ENCODE peak calls at places on chromosome 4, in seven cellular contexts. U, O, Z, E, F, X and W are unnamed samples.
A peak's percentile ranks its signal among the peaks of the same experiment; 100 is the strongest.

GRCh38 chr4:13984996-13985780 is 357.7 kb upstream of the BOD1L1 start:
- DNase-seq in U (no peak), O (no peak), Z (no peak), E (peak; percentile 27), F (no peak), X (no peak), W (no peak)

GRCh38 chr4:152309418-152309817 is 226.5 kb downstream of the FBXW7 start:
- DNase-seq in U (no peak), O (no peak), Z (no peak), E (no peak), F (peak; percentile 57), X (no peak), W (no peak)

GRCh38 chr4:113815826-113816225 is 54.3 kb upstream of the CAMK2D start:
- DNase-seq in U (no peak), O (no peak), Z (no peak), E (no peak), F (no peak), X (no peak), W (no peak)

GRCh38 chr4:183863155-183863825 is 41.8 kb upstream of the STOX2 start:
- DNase-seq in U (no peak), O (no peak), Z (no peak), E (no peak), F (no peak), X (no peak), W (no peak)

GRCh38 chr4:24659241-24659961 is 75.0 kb upstream of the DHX15 start:
- DNase-seq in U (no peak), O (no peak), Z (no peak), E (peak; percentile 3), F (no peak), X (no peak), W (no peak)

GRCh38 chr4:151967074-151967473 is 206.3 kb upstream of the GATB start:
- DNase-seq in U (no peak), O (no peak), Z (no peak), E (no peak), F (no peak), X (no peak), W (no peak)

GRCh38 chr4:114287079-114287696 is 307.7 kb upstream of the ARSJ start:
- DNase-seq in U (no peak), O (no peak), Z (no peak), E (no peak), F (no peak), X (no peak), W (peak; percentile 73)

GRCh38 chr4:74365761-74366160 is 816 bp downstream of the EREG start:
- DNase-seq in U (no peak), O (peak; percentile 38), Z (no peak), E (peak; percentile 23), F (peak; percentile 5), X (no peak), W (peak; percentile 31)

GRCh38 chr4:89242864-89243740 is 64.5 kb downstream of the GPRIN3 start:
- DNase-seq in U (no peak), O (no peak), Z (no peak), E (no peak), F (no peak), X (no peak), W (no peak)

GRCh38 chr4:105135746-105136145 is 10.9 kb upstream of the TET2 start:
- DNase-seq in U (no peak), O (no peak), Z (no peak), E (no peak), F (no peak), X (no peak), W (no peak)

GRCh38 chr4:179582164-179582563 is 2139.9 kb upstream of the AGA start:
- DNase-seq in U (no peak), O (no peak), Z (no peak), E (no peak), F (no peak), X (no peak), W (no peak)

GRCh38 chr4:17812125-17812524 is 1.3 kb downstream of the NCAPG start:
- DNase-seq in U (peak; percentile 23), O (no peak), Z (no peak), E (no peak), F (no peak), X (no peak), W (no peak)

GRCh38 chr4:94352996-94353395 is 10.4 kb upstream of the HPGDS start:
- DNase-seq in U (no peak), O (no peak), Z (no peak), E (peak; percentile 3), F (no peak), X (no peak), W (no peak)

GRCh38 chr4:113762851-113763172 is 1.3 kb upstream of the CAMK2D start:
- DNase-seq in U (no peak), O (no peak), Z (no peak), E (no peak), F (no peak), X (no peak), W (no peak)

GRCh38 chr4:36285784-36286480 is 4.5 kb downstream of the DTHD1 start:
- DNase-seq in U (no peak), O (no peak), Z (peak; percentile 15), E (no peak), F (no peak), X (peak; percentile 61), W (no peak)
- TF ChIP-seq EZH2phosphoT487 in U (no peak), O (no peak), Z (no peak), E (no peak), F (no peak), X (no peak), W (no peak)

GRCh38 chr4:155809835-155810234 is 51.0 kb downstream of the GUCY1B1 start:
- DNase-seq in U (peak; percentile 65), O (peak; percentile 77), Z (peak; percentile 85), E (peak; percentile 87), F (peak; percentile 41), X (peak; percentile 94), W (peak; percentile 85)
- H2AFZ ChIP-seq in U (peak overlapping the region; percentile 72), O (no peak overlapping the region), Z (peak overlapping the region; percentile 99), E (peak overlapping the region; percentile 81), F (peak overlapping the region; percentile 60), X (peak overlapping the region; percentile 76), W (peak overlapping the region; percentile 26)

DNA sequence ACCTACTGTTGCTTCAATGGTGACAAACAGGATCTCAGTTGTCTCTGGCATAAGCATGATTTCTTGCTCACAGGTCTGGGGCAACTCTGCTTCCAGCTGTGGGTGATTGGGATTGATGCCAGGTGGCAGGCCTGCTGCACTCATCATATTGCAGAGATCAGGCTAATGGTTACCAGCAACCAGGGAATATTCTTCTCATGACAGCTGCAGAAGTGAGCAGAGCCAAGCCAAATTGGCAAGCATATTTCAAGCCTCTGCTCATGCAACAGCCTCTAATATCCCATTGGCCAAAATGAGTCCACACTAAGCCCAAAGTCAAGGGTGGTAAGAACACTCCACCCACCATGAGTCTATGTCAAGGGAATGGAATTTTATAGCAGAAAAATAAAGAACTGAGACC is 26.7 kb upstream of the TBC1D19 start:
- DNase-seq in U (no peak), O (no peak), Z (no peak), E (peak; percentile 95), F (peak; percentile 19), X (no peak), W (no peak)
- TF ChIP-seq EZH2phosphoT487 in U (no peak), O (no peak), Z (no peak), E (no peak), F (no peak), X (no peak), W (no peak)

DNA sequence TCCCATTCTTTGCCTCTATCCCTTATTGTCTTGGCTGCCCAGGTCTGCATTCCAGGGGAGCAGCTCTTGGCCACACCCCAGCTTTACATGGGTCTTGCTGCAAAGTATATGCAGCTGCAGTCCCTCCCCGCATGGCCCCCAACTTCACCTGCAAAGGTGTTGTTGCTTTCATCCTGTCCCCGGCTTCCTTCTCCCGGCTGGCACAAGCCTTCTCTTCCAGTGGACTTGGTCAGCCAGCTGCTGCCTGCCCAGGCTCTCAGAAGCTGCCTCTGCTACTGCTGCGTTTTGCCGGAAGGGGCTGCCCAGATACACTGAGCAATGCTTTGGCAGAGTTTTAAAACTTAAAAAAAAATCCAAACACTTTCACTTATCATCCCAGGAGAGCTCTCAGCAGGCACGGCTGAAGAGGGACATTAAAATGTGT is 121.2 kb upstream of the PDLIM3 start:
- DNase-seq in U (no peak), O (peak; percentile 49), Z (no peak), E (peak; percentile 59), F (no peak), X (no peak), W (peak; percentile 42)
- H2AFZ ChIP-seq in U (no peak overlapping the region), O (peak overlapping the region; percentile 23), Z (no peak overlapping the region), E (no peak overlapping the region), F (no peak overlapping the region), X (no peak overlapping the region), W (no peak overlapping the region)

GRCh38 chr4:56260320-56260719 is 127.0 kb downstream of the AASDH start:
- DNase-seq in U (no peak), O (no peak), Z (no peak), E (no peak), F (no peak), X (no peak), W (no peak)
- TF ChIP-seq EZH2phosphoT487 in U (no peak), O (no peak), Z (no peak), E (no peak), F (no peak), X (no peak), W (no peak)

GRCh38 chr4:173835863-173836262 is 305.8 kb upstream of the HAND2 start:
- DNase-seq in U (no peak), O (peak; percentile 48), Z (no peak), E (peak; percentile 70), F (peak; percentile 44), X (no peak), W (peak; percentile 51)
- H2AFZ ChIP-seq in U (no peak overlapping the region), O (no peak overlapping the region), Z (no peak overlapping the region), E (peak overlapping the region; percentile 32), F (peak overlapping the region; percentile 52), X (no peak overlapping the region), W (no peak overlapping the region)

DNA sequence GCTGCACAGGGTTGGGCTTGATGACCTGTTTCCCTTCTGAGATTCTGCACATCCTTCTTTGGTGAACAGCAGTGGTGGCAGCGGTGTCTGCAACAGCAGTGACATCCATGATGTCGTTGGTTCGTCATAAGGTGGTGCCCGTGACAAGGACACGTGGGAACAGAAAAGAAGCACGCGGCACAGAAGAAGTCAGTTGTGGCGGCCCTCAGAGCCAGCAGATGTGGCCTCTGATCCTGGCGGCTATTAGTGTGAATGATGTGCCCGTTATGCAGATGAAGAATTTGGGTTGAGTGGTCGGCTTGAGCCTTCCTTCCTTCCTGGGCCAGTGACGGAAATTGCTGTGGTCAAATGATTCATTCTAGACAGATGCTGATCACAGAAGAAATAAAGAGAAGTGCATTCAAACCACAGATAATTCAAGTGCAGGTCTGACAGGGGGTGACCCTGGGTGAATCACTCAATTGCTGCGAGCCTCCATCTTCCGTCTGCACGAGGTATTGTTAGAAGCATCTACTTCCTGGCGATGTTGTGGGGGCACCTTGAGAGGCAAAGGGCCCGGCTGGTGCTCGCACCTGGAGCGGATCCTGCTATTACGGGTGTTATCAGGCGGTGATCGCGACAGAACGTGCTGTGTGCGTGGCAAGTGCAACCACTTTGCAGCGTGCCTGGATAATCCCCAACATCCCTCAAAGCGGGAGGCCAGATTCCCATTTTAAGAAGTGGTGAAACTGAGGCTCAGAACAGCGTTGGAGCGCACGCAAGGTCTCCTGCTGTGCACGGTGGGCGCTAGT is 215.2 kb upstream of the PSAPL1 start:
- DNase-seq in U (peak; percentile 67), O (no peak), Z (peak; percentile 7), E (peak; percentile 84), F (no peak), X (no peak), W (no peak)
- TF ChIP-seq EZH2phosphoT487 in U (no peak), O (no peak), Z (no peak), E (peak; percentile 78), F (no peak), X (no peak), W (no peak)

GRCh38 chr4:20028694-20029093 is 223.0 kb upstream of the SLIT2 start:
- DNase-seq in U (no peak), O (no peak), Z (peak; percentile 3), E (peak; percentile 74), F (no peak), X (no peak), W (no peak)
- H2AFZ ChIP-seq in U (no peak overlapping the region), O (no peak overlapping the region), Z (peak overlapping the region; percentile 24), E (peak overlapping the region; percentile 28), F (peak overlapping the region; percentile 27), X (no peak overlapping the region), W (no peak overlapping the region)

GRCh38 chr4:53777244-53777984 is 186.1 kb upstream of the LNX1 start:
- DNase-seq in U (no peak), O (no peak), Z (no peak), E (peak; percentile 90), F (no peak), X (no peak), W (peak; percentile 33)
- TF ChIP-seq EZH2phosphoT487 in U (no peak), O (no peak), Z (no peak), E (no peak), F (no peak), X (no peak), W (no peak)